ENCODE peak calls at places on chromosomes 11 and 22, in five cellular contexts. B, Q, C, L and E are unnamed samples.

GRCh38 chr11:85941380-85941973 is 86.3 kb downstream of the CCDC83 start:
- DNase-seq in Q (peak), B (peak), L (peak), C (peak), E (no peak)

GRCh38 chr22:36010913-36011312 is 17.7 kb downstream of the RBFOX2 start:
- DNase-seq in L (no peak), Q (no peak), C (no peak), B (no peak), E (no peak)

GRCh38 chr11:47998733-47999359 is 18.5 kb downstream of the PTPRJ start:
- DNase-seq in Q (no peak), L (no peak), B (no peak), C (no peak), E (no peak)

GRCh38 chr11:129620705-129621104 is 194.9 kb upstream of the TMEM45B start:
- DNase-seq in L (no peak), Q (no peak), C (no peak), B (no peak), E (no peak)

GRCh38 chr11:126764221-126764620 is 236.3 kb downstream of the KIRREL3 start:
- DNase-seq in B (no peak), L (no peak), C (no peak), Q (no peak), E (no peak)

GRCh38 chr11:10351768-10352641 is 47.1 kb downstream of the ADM start:
- DNase-seq in C (peak), Q (peak), L (no peak), B (peak), E (peak)

GRCh38 chr22:45481661-45482060 is 21.0 kb upstream of the FBLN1 start:
- DNase-seq in L (no peak), C (no peak), B (no peak), Q (no peak), E (no peak)

GRCh38 chr22:47053013-47053864 is 290.8 kb downstream of the TBC1D22A start:
- DNase-seq in Q (no peak), B (no peak), L (no peak), C (no peak), E (no peak)

GRCh38 chr22:29691636-29692326 is 28.0 kb upstream of the CABP7 start:
- DNase-seq in L (no peak), Q (peak), B (peak), C (no peak), E (no peak)

GRCh38 chr11:74134661-74135515 is 35.9 kb downstream of the C2CD3 start:
- DNase-seq in Q (no peak), C (no peak), L (no peak), B (no peak), E (no peak)

GRCh38 chr11:8370812-8371515 is 107.3 kb upstream of the LMO1 start:
- DNase-seq in C (no peak), Q (peak), B (no peak), L (no peak), E (no peak)

GRCh38 chr11:2779499-2779980 is 79.7 kb upstream of the KCNQ1OT1 start:
- DNase-seq in C (no peak), L (no peak), B (no peak), Q (peak), E (no peak)

GRCh38 chr11:65436412-65437032 is 13.9 kb downstream of the NEAT1 start:
- DNase-seq in B (no peak), C (no peak), Q (no peak), L (no peak), E (no peak)

GRCh38 chr11:13939952-13940610 is 22.4 kb upstream of the SPON1 start:
- DNase-seq in B (no peak), L (no peak), C (no peak), Q (no peak), E (no peak)

GRCh38 chr22:46169628-46170027 is 19.3 kb downstream of the PPARA start:
- DNase-seq in B (no peak), Q (no peak), C (no peak), L (no peak), E (no peak)

GRCh38 chr11:10480760-10481159 is 25.7 kb downstream of the AMPD3 start:
- DNase-seq in C (no peak), L (no peak), Q (no peak), B (no peak), E (no peak)

GRCh38 chr11:2343502-2343901 is 33.6 kb upstream of the CD81 start:
- DNase-seq in Q (no peak), C (no peak), L (no peak), B (no peak), E (no peak)

GRCh38 chr11:95341246-95341645 is 110.2 kb upstream of the SESN3 start:
- DNase-seq in B (no peak), L (no peak), C (no peak), Q (no peak), E (no peak)

GRCh38 chr22:50176850-50177536 is 6.5 kb downstream of the PANX2 start:
- DNase-seq in Q (no peak), L (no peak), B (no peak), C (no peak), E (no peak)

GRCh38 chr22:50490531-50491308 is 4.1 kb downstream of the MIOX start:
- DNase-seq in Q (peak), L (no peak), B (no peak), C (no peak), E (no peak)

GRCh38 chr11:73465019-73465675 is 88.9 kb downstream of the RELT start:
- DNase-seq in Q (no peak), C (no peak), L (no peak), B (no peak), E (no peak)

GRCh38 chr11:1807628-1807995 is 27.2 kb upstream of the SYT8 start:
- DNase-seq in B (no peak), C (no peak), Q (no peak), L (no peak), E (no peak)

GRCh38 chr11:18720811-18721575 is 5.0 kb downstream of the IGSF22 start:
- DNase-seq in L (peak), Q (peak), B (peak), C (peak), E (peak)

GRCh38 chr11:83020942-83021779 is 50.5 kb downstream of the RAB30 start:
- DNase-seq in L (no peak), B (no peak), C (no peak), Q (no peak), E (no peak)

GRCh38 chr11:134752526-134752925 is 340.5 kb upstream of the B3GAT1 start:
- DNase-seq in Q (peak), L (no peak), B (no peak), C (no peak), E (no peak)

DNA sequence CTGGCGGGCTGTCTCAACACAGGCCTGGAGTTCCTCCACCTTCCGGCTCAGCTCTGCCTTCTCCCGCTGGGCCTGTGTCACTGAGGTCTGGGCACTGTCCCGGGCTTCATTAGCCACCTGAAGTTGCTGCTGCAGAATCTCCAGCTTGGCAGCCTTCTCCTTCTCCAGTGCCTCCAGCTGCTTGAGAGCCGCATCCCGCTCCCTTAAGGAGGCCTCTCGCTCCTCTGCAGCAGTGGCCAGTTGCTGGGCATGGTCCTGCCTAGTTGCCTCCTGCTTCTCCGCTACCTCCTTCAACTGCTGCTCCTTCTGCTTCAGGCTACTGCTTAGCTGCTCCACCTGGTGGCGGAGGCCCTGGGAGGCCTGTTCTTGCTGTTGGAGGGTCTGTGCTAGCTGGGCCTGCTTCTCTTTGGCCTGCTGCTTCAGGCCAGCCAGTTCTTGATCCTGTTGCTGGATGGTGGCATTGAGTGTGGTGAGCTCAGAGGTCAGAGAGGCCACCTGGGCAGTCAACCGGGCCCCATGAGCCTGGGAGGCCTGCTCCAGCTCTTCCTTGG is 16.9 kb downstream of the IL18BP start:
- DNase-seq in L (no peak), C (peak), Q (peak), B (peak), E (no peak)
- TF ChIP-seq CTCF in L (peak), C (peak), Q (peak), B (peak), E (peak)

GRCh38 chr11:123100378-123101085 is 38.6 kb upstream of the HSPA8 start:
- DNase-seq in C (no peak), B (no peak), Q (peak), L (no peak), E (no peak)

GRCh38 chr11:123107945-123108344 is 46.0 kb upstream of the HSPA8 start:
- DNase-seq in C (no peak), L (no peak), B (no peak), Q (peak), E (no peak)

GRCh38 chr11:123103326-123103980 is 41.5 kb upstream of the HSPA8 start:
- DNase-seq in B (no peak), Q (peak), C (peak), L (no peak), E (no peak)
- TF ChIP-seq CTCF in B (peak), Q (peak), C (peak), L (peak), E (peak)

GRCh38 chr11:118258410-118258809 is 5.7 kb downstream of the MPZL2 start:
- DNase-seq in B (no peak), Q (no peak), L (no peak), C (no peak), E (no peak)
- TF ChIP-seq CTCF in B (peak), Q (peak), L (peak), C (peak), E (peak)

DNA sequence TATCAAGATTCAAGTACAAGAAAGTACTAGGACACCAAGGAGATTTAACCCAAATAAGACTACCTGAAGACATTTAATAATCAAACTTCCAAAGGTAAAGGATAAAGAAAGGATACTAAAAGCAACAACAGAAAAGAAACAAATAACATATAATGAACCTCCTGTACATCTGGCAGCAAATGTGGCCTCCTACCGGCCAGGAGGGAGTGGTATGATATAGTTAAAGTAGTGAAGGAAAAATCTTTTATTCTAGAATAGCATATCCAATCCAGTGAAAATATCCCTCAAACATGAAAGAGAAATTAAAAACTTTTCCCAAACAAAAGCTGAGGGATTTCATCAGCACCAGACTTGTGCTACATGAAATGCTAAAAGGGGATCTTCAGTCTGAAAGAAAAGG is 104.7 kb upstream of the GUCY1A2 start:
- DNase-seq in L (no peak), B (no peak), Q (no peak), C (no peak), E (no peak)
- TF ChIP-seq CTCF in L (no peak), B (no peak), Q (no peak), C (peak), E (no peak)

GRCh38 chr22:27692243-27692642 is 109.3 kb downstream of the MN1 start:
- DNase-seq in B (no peak), L (no peak), Q (no peak), C (no peak), E (no peak)
- TF ChIP-seq CTCF in B (peak), L (no peak), Q (peak), C (no peak), E (no peak)

DNA sequence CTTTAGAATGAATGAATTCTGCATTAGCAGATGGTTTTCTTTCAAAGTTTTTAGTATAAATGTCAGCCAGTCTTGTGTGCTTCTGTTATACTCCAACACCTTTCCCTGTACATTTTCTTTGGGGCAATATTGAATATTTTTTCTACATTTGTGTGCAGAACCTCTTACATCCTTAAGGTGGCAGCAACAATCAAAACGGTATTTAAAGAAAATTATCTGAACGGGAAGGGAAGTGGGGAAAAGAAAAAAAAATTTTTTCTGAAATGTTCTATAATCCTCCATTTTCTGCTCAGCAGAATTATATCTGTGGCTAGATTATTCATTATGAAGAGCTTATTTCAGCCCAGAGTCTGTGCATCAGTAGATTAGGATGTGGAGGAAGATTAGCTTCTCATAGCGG is 347.3 kb upstream of the RAG2 start:
- DNase-seq in L (no peak), Q (no peak), B (no peak), C (peak), E (no peak)
- TF ChIP-seq CTCF in L (peak), Q (peak), B (peak), C (peak), E (peak)

DNA sequence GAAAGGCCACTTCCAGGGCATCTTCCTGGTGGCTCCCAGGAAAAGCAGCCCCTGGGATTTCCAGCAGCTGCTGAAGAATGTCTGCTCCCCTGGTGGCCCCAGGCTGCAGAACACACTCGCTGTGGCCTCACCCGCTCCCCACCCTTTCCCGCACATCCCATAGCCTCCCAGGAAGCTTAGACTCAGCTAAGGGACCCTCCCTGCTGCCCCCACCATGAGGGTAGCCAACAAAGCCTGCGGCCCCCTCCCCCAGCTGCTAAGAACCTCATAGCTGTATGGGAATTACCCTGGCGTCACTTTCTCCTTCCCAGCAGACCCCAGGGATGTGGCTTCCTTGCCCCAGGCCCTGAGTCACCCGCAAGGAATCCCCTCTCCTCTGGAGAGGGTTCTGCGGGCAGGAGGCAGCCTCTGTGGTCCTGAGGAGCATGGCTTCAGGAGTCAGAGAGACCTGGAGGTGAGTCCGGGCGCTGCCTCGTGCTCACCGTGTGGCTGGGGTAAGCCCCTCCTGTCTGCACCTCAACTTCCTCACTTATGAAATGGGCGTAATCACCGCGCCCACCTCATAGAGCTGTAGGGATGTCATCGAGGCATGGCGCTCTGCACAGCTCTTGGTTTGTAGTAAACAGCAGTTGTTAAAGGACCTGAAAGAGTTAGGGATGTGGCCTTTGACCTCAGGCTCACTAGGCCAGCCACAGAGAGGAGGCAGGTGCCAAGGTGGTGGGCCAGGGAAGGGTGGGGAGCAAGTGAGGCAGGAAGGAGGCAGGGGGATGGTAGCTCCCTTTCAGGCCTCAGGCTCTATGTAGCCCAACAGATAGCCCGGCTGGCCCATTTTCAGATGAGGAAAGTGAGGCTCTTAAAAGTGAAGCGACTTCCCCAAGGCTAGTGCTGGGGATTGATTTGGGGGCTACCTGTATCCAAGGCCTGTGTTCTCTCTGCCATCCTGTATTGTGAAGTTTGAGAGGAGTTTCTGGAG is 71.2 kb downstream of the LRRC32 start:
- DNase-seq in C (no peak), B (peak), Q (peak), L (no peak), E (no peak)
- TF ChIP-seq CTCF in C (no peak), B (no peak), Q (no peak), L (no peak), E (no peak)

GRCh38 chr11:115437902-115438575 is 66.2 kb downstream of the CADM1 start:
- DNase-seq in B (no peak), L (no peak), Q (no peak), C (no peak), E (no peak)
- TF ChIP-seq CTCF in B (no peak), L (no peak), Q (no peak), C (no peak), E (no peak)

GRCh38 chr11:45233804-45234170 is 52.4 kb downstream of the SYT13 start:
- DNase-seq in L (no peak), B (no peak), C (no peak), Q (no peak), E (no peak)
- TF ChIP-seq CTCF in L (no peak), B (no peak), C (no peak), Q (peak), E (no peak)